ENCODE peak calls at places on chromosome 16, in four cellular contexts. B is prostate gland, U is kidney, Q is IMR-90. C is an unnamed sample.

GRCh38 chr16:2527071-2527783 is 4.0 kb downstream of the CEMP1 start:
- DNase-seq in B (no peak), U (peak; percentile 53), Q (no peak), C (peak; percentile 4)

GRCh38 chr16:56603589-56603988 is 4.8 kb upstream of the MT2A start:
- DNase-seq in B (peak; percentile 51), U (no peak), Q (peak; percentile 53), C (peak; percentile 44)

GRCh38 chr16:26598989-26599785 is 467.5 kb upstream of the C16orf82 start:
- DNase-seq in B (no peak), U (no peak), Q (no peak), C (no peak)

GRCh38 chr16:80936410-80936809 is 70.3 kb downstream of the CMC2 start:
- DNase-seq in B (no peak), U (no peak), Q (peak; percentile 16), C (no peak)

GRCh38 chr16:35149550-35149949 is 1690.1 kb downstream of the TP53TG3F start:
- DNase-seq in B (no peak), U (no peak), Q (no peak), C (no peak)

GRCh38 chr16:28304214-28304613 is 11.9 kb downstream of the SBK1 start:
- DNase-seq in B (no peak), U (no peak), Q (peak; percentile 40), C (no peak)

GRCh38 chr16:58487566-58488351 is 12.2 kb upstream of the NDRG4 start:
- DNase-seq in B (peak; percentile 77), U (peak; percentile 92), Q (peak; percentile 67), C (peak; percentile 84)

GRCh38 chr16:85379041-85380001 is 233.8 kb upstream of the GSE1 start:
- DNase-seq in B (no peak), U (no peak), Q (no peak), C (no peak)

GRCh38 chr16:15434425-15435215 is at the start of gene BMERB1:
- DNase-seq in B (no peak), U (peak; percentile 90), Q (peak; percentile 71), C (peak; percentile 59)

GRCh38 chr16:21603920-21604319 is 4.5 kb downstream of the METTL9 start:
- DNase-seq in B (no peak), U (no peak), Q (peak; percentile 54), C (no peak)

GRCh38 chr16:54268340-54268739 is 18.2 kb downstream of the IRX3 start:
- DNase-seq in B (no peak), U (no peak), Q (no peak), C (no peak)

GRCh38 chr16:49726155-49726554 is 129.8 kb downstream of the ZNF423 start:
- DNase-seq in B (no peak), U (no peak), Q (no peak), C (no peak)

GRCh38 chr16:69105501-69106361 is at the start of gene HAS3:
- DNase-seq in B (peak; percentile 52), U (peak; percentile 85), Q (peak; percentile 48), C (peak; percentile 61)

GRCh38 chr16:74184839-74185238 is 111.8 kb upstream of the PSMD7 start:
- DNase-seq in B (no peak), U (no peak), Q (no peak), C (no peak)

GRCh38 chr16:85412911-85413520 is 200.1 kb upstream of the GSE1 start:
- DNase-seq in B (no peak), U (peak; percentile 48), Q (no peak), C (no peak)

GRCh38 chr16:85239239-85239638 is 127.0 kb upstream of the CIBAR2 start:
- DNase-seq in B (no peak), U (no peak), Q (no peak), C (no peak)

GRCh38 chr16:81551821-81552304 is 107.3 kb downstream of the CMIP start:
- DNase-seq in B (no peak), U (peak; percentile 73), Q (peak; percentile 71), C (no peak)

GRCh38 chr16:4944333-4945281 is 7.7 kb upstream of the PPL start:
- DNase-seq in B (peak; percentile 86), U (peak; percentile 97), Q (peak; percentile 97), C (peak; percentile 96)

GRCh38 chr16:25260416-25260815 is 2.8 kb upstream of the ZKSCAN2 start:
- DNase-seq in B (no peak), U (no peak), Q (peak; percentile 34), C (no peak)

GRCh38 chr16:25257504-25257955 is at the start of gene ZKSCAN2:
- DNase-seq in B (peak; percentile 91), U (peak; percentile 97), Q (peak; percentile 86), C (peak; percentile 91)

GRCh38 chr16:25257956-25258855 is 561 bp upstream of the ZKSCAN2 start:
- DNase-seq in B (peak; percentile 61), U (peak; percentile 94), Q (peak; percentile 87), C (peak; percentile 79)

GRCh38 chr16:25258856-25259179 is 1.2 kb upstream of the ZKSCAN2 start:
- DNase-seq in B (no peak), U (no peak), Q (no peak), C (no peak)

DNA sequence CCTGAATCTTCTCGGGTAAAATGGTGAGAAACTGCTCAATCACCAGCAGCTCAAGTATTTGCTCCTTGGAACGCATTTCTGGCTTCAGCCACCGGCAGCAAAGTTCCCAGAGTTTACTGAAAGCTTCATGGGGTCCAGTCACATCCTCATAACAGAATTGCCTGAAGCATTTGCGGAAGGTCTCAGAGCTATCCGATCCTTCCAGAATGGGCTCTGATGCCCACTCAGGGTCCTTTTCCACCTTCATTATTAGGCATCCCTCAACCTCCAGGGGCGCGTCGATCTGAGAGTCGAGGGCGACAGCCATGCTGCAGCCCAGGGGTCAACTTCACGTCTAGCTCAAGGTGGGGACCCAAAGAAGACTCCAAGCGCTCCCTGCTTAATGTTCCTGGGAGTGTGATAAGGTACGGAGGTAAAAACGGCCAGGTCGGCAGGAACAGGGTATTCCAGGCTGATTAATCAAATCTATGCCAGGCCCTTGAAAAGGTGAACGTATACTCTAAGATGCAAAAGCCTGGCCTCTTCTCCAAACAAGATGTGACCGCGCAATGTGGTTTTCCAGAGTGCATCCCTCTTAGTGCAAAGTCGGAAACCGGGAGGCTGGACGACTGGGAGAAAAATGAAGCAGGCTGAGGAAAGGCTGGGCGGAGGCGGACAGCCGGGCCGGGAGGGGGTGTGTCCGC is 683 bp downstream of the ZKSCAN2 start:
- DNase-seq in B (peak; percentile 8), U (no peak), Q (peak; percentile 15), C (no peak)
- TF ChIP-seq CTCF in B (no peak), U (peak; percentile 0), Q (no peak), C (no peak)

GRCh38 chr16:30892670-30893069 is 1.2 kb downstream of the BCL7C start:
- DNase-seq in B (no peak), U (peak; percentile 76), Q (no peak), C (no peak)

GRCh38 chr16:30893082-30893743 is 664 bp downstream of the BCL7C start:
- DNase-seq in B (no peak), U (peak; percentile 66), Q (no peak), C (peak; percentile 72)

GRCh38 chr16:30895592-30896202 is 717 bp upstream of the CTF1 start:
- DNase-seq in B (no peak), U (peak; percentile 72), Q (no peak), C (no peak)

GRCh38 chr16:30894540-30895368 is 877 bp upstream of the BCL7C start:
- DNase-seq in B (peak; percentile 28), U (no peak), Q (no peak), C (no peak)

GRCh38 chr16:30893744-30894539 is at the start of gene BCL7C:
- DNase-seq in B (peak; percentile 89), U (peak; percentile 98), Q (peak; percentile 80), C (peak; percentile 94)
- H3K4me1 ChIP-seq in B (peaks cover 15% of the 10 kb centered on the region), U (peaks cover 23% of the 10 kb centered on the region), Q (peaks cover 23% of the 10 kb centered on the region), C (no peaks in the 10 kb centered on the region)

DNA sequence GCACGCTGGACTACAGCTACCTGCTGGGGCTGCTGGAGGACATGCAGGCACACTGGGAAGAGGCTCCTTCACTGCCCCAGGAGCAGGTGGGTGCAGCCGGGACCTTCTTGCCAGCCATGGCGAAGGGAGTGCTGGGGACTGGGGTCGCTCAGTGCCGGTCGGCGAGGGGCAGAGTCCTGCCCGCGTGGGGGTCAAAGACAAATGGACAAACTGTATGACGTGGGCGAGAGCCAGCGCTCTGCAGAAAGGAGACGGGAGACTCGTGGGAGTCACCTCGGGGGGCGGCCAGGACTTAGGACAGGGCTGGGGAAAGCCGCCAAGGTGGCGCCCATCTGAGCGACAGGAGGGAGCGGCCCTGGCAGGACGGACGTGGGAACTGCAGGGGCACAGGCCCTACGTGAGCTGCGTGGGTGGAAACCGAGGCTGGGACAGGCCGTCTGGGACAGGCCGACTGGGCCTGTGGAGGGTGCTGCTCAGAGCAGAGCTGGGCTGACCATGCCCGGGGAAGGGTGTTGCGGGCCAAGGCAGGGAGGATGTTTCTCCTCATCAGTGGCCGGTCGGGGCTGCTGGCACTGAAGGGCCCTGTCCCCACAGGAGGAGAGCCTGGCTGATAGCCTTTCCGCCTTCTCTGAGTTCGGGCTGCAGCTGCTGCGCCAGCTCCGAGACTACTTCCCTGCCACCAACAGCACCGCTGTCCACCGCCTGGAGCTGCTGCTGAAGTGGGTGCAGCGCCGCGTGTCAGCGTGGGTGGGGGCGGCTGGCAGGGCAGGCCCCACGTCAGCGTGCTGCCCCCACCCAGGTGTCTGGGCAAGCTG is 8.0 kb downstream of the TSR3 start:
- DNase-seq in B (no peak), U (no peak), Q (no peak), C (no peak)
- H3K27ac ChIP-seq in B (no peak overlapping the region), U (no peak overlapping the region), Q (no peak overlapping the region), C (no peak overlapping the region)

GRCh38 chr16:17026600-17027242 is 444.0 kb downstream of the XYLT1 start:
- DNase-seq in B (no peak), U (no peak), Q (no peak), C (no peak)
- TF ChIP-seq CTCF in B (no peak), U (no peak), Q (no peak), C (no peak)

GRCh38 chr16:24972608-24973220 is 42.5 kb downstream of the ARHGAP17 start:
- DNase-seq in B (no peak), U (no peak), Q (no peak), C (no peak)
- H3K4me1 ChIP-seq in B (no peaks in the 10 kb centered on the region), U (no peaks in the 10 kb centered on the region), Q (peaks cover 15% of the 10 kb centered on the region), C (no peaks in the 10 kb centered on the region)

DNA sequence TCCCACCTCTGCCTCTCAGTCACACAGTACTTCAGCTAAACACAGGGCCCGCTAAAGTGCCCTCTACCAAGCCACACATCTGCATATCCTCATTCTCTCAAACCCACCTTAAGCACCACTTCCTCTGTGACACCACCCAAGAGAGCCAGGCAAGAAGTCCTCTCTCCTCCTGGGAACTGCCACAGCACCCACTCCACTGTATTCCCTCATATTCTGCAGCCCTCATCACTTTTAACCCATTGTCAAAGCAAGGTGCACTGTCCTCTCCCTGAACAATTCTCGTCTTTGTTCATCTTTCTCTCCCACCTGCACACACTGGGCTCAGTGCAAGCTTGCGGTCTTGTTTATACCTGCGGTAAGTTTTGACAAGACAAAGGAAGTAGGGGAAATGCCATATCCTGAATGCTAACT is 13.6 kb downstream of the CHD9 start:
- DNase-seq in B (no peak), U (no peak), Q (no peak), C (no peak)
- H3K27ac ChIP-seq in B (no peak overlapping the region), U (no peak overlapping the region), Q (no peak overlapping the region), C (no peak overlapping the region)

GRCh38 chr16:88003316-88003715 is 52.1 kb downstream of the BANP start:
- DNase-seq in B (no peak), U (no peak), Q (no peak), C (no peak)

GRCh38 chr16:88004391-88004790 is 53.2 kb downstream of the BANP start:
- DNase-seq in B (no peak), U (no peak), Q (no peak), C (no peak)

GRCh38 chr16:88005968-88006367 is 54.7 kb downstream of the BANP start:
- DNase-seq in B (no peak), U (no peak), Q (no peak), C (no peak)

GRCh38 chr16:88003736-88004135 is 52.5 kb downstream of the BANP start:
- DNase-seq in B (no peak), U (no peak), Q (no peak), C (no peak)

GRCh38 chr16:88005148-88005547 is 53.9 kb downstream of the BANP start:
- DNase-seq in B (no peak), U (no peak), Q (no peak), C (no peak)
- TF ChIP-seq CTCF in B (no peak), U (no peak), Q (peak; percentile 20), C (no peak)